ENCODE peak calls at places on chromosomes 7 and 10, in seven cellular contexts. One of them, this sample, is unnamed.

GRCh38 chr10:79944428-79945395 is 4.2 kb downstream of the SFTPD start:
- DNase-seq in IMR-90: no peak
- DNase-seq in neuronal stem cell: no peak
- DNase-seq in CD4-positive, alpha-beta memory T cell: no peak
- DNase-seq in CD8-positive, alpha-beta T cell: no peak
- DNase-seq in cardiac muscle cell: no peak
- DNase-seq in esophagus squamous epithelium: no peak
- DNase-seq in this sample: peak; percentile 34

GRCh38 chr10:52226448-52226847 is 87.6 kb upstream of the DKK1 start:
- DNase-seq in IMR-90: peak; percentile 79
- DNase-seq in neuronal stem cell: no peak
- DNase-seq in CD4-positive, alpha-beta memory T cell: no peak
- DNase-seq in CD8-positive, alpha-beta T cell: no peak
- DNase-seq in cardiac muscle cell: peak; percentile 35
- DNase-seq in esophagus squamous epithelium: no peak
- DNase-seq in this sample: no peak

GRCh38 chr7:118793552-118793951 is 569.0 kb downstream of the ANKRD7 start:
- DNase-seq in IMR-90: no peak
- DNase-seq in neuronal stem cell: no peak
- DNase-seq in CD4-positive, alpha-beta memory T cell: no peak
- DNase-seq in CD8-positive, alpha-beta T cell: no peak
- DNase-seq in cardiac muscle cell: no peak
- DNase-seq in esophagus squamous epithelium: no peak
- DNase-seq in this sample: no peak

GRCh38 chr7:39605087-39605486 is 18.3 kb upstream of the RALA start:
- DNase-seq in IMR-90: peak; percentile 62
- DNase-seq in neuronal stem cell: no peak
- DNase-seq in CD4-positive, alpha-beta memory T cell: no peak
- DNase-seq in CD8-positive, alpha-beta T cell: no peak
- DNase-seq in cardiac muscle cell: no peak
- DNase-seq in esophagus squamous epithelium: no peak
- DNase-seq in this sample: no peak

GRCh38 chr10:3014968-3015367 is 52.4 kb upstream of the PFKP start:
- DNase-seq in IMR-90: peak; percentile 22
- DNase-seq in neuronal stem cell: no peak
- DNase-seq in CD4-positive, alpha-beta memory T cell: no peak
- DNase-seq in CD8-positive, alpha-beta T cell: no peak
- DNase-seq in cardiac muscle cell: no peak
- DNase-seq in esophagus squamous epithelium: no peak
- DNase-seq in this sample: no peak

GRCh38 chr7:18978108-18978495 is 139.3 kb downstream of the TWIST1 start:
- DNase-seq in IMR-90: peak; percentile 95
- DNase-seq in neuronal stem cell: no peak
- DNase-seq in CD4-positive, alpha-beta memory T cell: no peak
- DNase-seq in CD8-positive, alpha-beta T cell: no peak
- DNase-seq in cardiac muscle cell: peak; percentile 92
- DNase-seq in esophagus squamous epithelium: no peak
- DNase-seq in this sample: no peak

GRCh38 chr10:14261341-14261740 is 69.4 kb downstream of the FRMD4A start:
- DNase-seq in IMR-90: no peak
- DNase-seq in neuronal stem cell: no peak
- DNase-seq in CD4-positive, alpha-beta memory T cell: no peak
- DNase-seq in CD8-positive, alpha-beta T cell: no peak
- DNase-seq in cardiac muscle cell: no peak
- DNase-seq in esophagus squamous epithelium: no peak
- DNase-seq in this sample: no peak

GRCh38 chr7:30771859-30772429 is 727 bp downstream of the MINDY4 start:
- DNase-seq in IMR-90: no peak
- DNase-seq in neuronal stem cell: no peak
- DNase-seq in CD4-positive, alpha-beta memory T cell: no peak
- DNase-seq in CD8-positive, alpha-beta T cell: no peak
- DNase-seq in cardiac muscle cell: no peak
- DNase-seq in esophagus squamous epithelium: no peak
- DNase-seq in this sample: peak; percentile 66

GRCh38 chr10:83083866-83084265 is 1055.4 kb upstream of the GHITM start:
- DNase-seq in IMR-90: no peak
- DNase-seq in neuronal stem cell: no peak
- DNase-seq in CD4-positive, alpha-beta memory T cell: no peak
- DNase-seq in CD8-positive, alpha-beta T cell: no peak
- DNase-seq in cardiac muscle cell: no peak
- DNase-seq in esophagus squamous epithelium: no peak
- DNase-seq in this sample: no peak

GRCh38 chr7:41870017-41870416 is 167.1 kb upstream of the INHBA start:
- DNase-seq in IMR-90: no peak
- DNase-seq in neuronal stem cell: no peak
- DNase-seq in CD4-positive, alpha-beta memory T cell: no peak
- DNase-seq in CD8-positive, alpha-beta T cell: no peak
- DNase-seq in cardiac muscle cell: peak; percentile 61
- DNase-seq in esophagus squamous epithelium: no peak
- DNase-seq in this sample: no peak

GRCh38 chr10:74177140-74177677 is 26.2 kb downstream of the ADK start:
- DNase-seq in IMR-90: peak; percentile 17
- DNase-seq in neuronal stem cell: no peak
- DNase-seq in CD4-positive, alpha-beta memory T cell: no peak
- DNase-seq in CD8-positive, alpha-beta T cell: no peak
- DNase-seq in cardiac muscle cell: peak; percentile 18
- DNase-seq in esophagus squamous epithelium: no peak
- DNase-seq in this sample: no peak

GRCh38 chr7:116290740-116291139 is 80.4 kb downstream of the TES start:
- DNase-seq in IMR-90: no peak
- DNase-seq in neuronal stem cell: no peak
- DNase-seq in CD4-positive, alpha-beta memory T cell: no peak
- DNase-seq in CD8-positive, alpha-beta T cell: no peak
- DNase-seq in cardiac muscle cell: no peak
- DNase-seq in esophagus squamous epithelium: no peak
- DNase-seq in this sample: no peak

GRCh38 chr7:43674559-43675436 is 54.5 kb downstream of the COA1 start:
- DNase-seq in IMR-90: peak; percentile 89
- DNase-seq in neuronal stem cell: no peak
- DNase-seq in CD4-positive, alpha-beta memory T cell: no peak
- DNase-seq in CD8-positive, alpha-beta T cell: no peak
- DNase-seq in cardiac muscle cell: peak; percentile 66
- DNase-seq in esophagus squamous epithelium: no peak
- DNase-seq in this sample: no peak

GRCh38 chr10:111522141-111522540 is 445.3 kb downstream of the ADRA2A start:
- DNase-seq in IMR-90: no peak
- DNase-seq in neuronal stem cell: no peak
- DNase-seq in CD4-positive, alpha-beta memory T cell: no peak
- DNase-seq in CD8-positive, alpha-beta T cell: no peak
- DNase-seq in cardiac muscle cell: no peak
- DNase-seq in esophagus squamous epithelium: no peak
- DNase-seq in this sample: no peak

GRCh38 chr7:130273081-130273699 is 6.5 kb downstream of the CPA2 start:
- DNase-seq in IMR-90: peak; percentile 48
- DNase-seq in neuronal stem cell: peak; percentile 95
- DNase-seq in CD4-positive, alpha-beta memory T cell: peak; percentile 1
- DNase-seq in CD8-positive, alpha-beta T cell: no peak
- DNase-seq in cardiac muscle cell: peak; percentile 73
- DNase-seq in esophagus squamous epithelium: no peak
- DNase-seq in this sample: no peak

GRCh38 chr10:30422981-30423654 is 10.9 kb upstream of the MAP3K8 start:
- DNase-seq in IMR-90: peak; percentile 86
- DNase-seq in neuronal stem cell: peak; percentile 27
- DNase-seq in CD4-positive, alpha-beta memory T cell: no peak
- DNase-seq in CD8-positive, alpha-beta T cell: no peak
- DNase-seq in cardiac muscle cell: peak; percentile 82
- DNase-seq in esophagus squamous epithelium: no peak
- DNase-seq in this sample: no peak

GRCh38 chr7:5177060-5177459 is 13.0 kb upstream of the WIPI2 start:
- DNase-seq in IMR-90: peak; percentile 87
- DNase-seq in neuronal stem cell: no peak
- DNase-seq in CD4-positive, alpha-beta memory T cell: no peak
- DNase-seq in CD8-positive, alpha-beta T cell: no peak
- DNase-seq in cardiac muscle cell: peak; percentile 92
- DNase-seq in esophagus squamous epithelium: no peak
- DNase-seq in this sample: peak; percentile 14

GRCh38 chr10:47173929-47174442 is 126.0 kb upstream of the GDF10 start:
- DNase-seq in IMR-90: no peak
- DNase-seq in neuronal stem cell: no peak
- DNase-seq in CD4-positive, alpha-beta memory T cell: no peak
- DNase-seq in CD8-positive, alpha-beta T cell: no peak
- DNase-seq in cardiac muscle cell: no peak
- DNase-seq in esophagus squamous epithelium: no peak
- DNase-seq in this sample: no peak

GRCh38 chr10:48745662-48746245 is 61.1 kb downstream of the WDFY4 start:
- DNase-seq in IMR-90: no peak
- DNase-seq in neuronal stem cell: no peak
- DNase-seq in CD4-positive, alpha-beta memory T cell: no peak
- DNase-seq in CD8-positive, alpha-beta T cell: no peak
- DNase-seq in cardiac muscle cell: no peak
- DNase-seq in esophagus squamous epithelium: no peak
- DNase-seq in this sample: no peak

DNA sequence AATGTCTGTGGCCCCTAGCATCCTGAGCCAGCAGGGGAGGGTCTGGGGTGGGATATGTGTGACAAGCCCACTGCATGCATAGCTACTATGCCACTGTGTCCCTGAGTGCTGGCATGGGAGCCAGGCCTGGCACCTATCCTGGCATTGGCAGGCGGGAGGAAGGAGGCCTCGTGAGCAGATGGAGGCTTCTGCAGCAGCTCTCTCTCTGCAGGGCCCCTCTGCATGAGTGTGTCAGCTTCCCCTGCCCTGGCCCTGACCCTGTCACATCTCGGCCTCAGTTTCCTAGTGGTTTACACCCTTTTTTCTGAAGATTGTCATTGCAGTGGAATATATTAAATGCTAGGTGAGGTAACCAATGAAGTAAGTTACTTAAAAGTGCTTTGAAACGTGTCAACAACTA is 13.1 kb upstream of the IMPDH1 start:
- DNase-seq in IMR-90: no peak
- DNase-seq in neuronal stem cell: no peak
- DNase-seq in CD4-positive, alpha-beta memory T cell: no peak
- DNase-seq in CD8-positive, alpha-beta T cell: no peak
- DNase-seq in cardiac muscle cell: no peak
- DNase-seq in esophagus squamous epithelium: no peak
- DNase-seq in this sample: no peak
- H3K4me1 ChIP-seq in IMR-90: peaks cover 2% of the 10 kb centered on the region
- H3K4me1 ChIP-seq in neuronal stem cell: no peaks in the 10 kb centered on the region
- H3K4me1 ChIP-seq in CD4-positive, alpha-beta memory T cell: no peaks in the 10 kb centered on the region
- H3K4me1 ChIP-seq in CD8-positive, alpha-beta T cell: no peaks in the 10 kb centered on the region
- H3K4me1 ChIP-seq in cardiac muscle cell: no peaks in the 10 kb centered on the region
- H3K4me1 ChIP-seq in esophagus squamous epithelium: no peaks in the 10 kb centered on the region
- H3K4me1 ChIP-seq in this sample: no peaks in the 10 kb centered on the region

GRCh38 chr7:27180431-27181175 is 4.4 kb downstream of the HOXA11 start:
- DNase-seq in IMR-90: no peak
- DNase-seq in neuronal stem cell: no peak
- DNase-seq in CD4-positive, alpha-beta memory T cell: no peak
- DNase-seq in CD8-positive, alpha-beta T cell: no peak
- DNase-seq in cardiac muscle cell: no peak
- DNase-seq in esophagus squamous epithelium: no peak
- DNase-seq in this sample: no peak

GRCh38 chr7:27182285-27182827 is 2.7 kb downstream of the HOXA11 start:
- DNase-seq in IMR-90: no peak
- DNase-seq in neuronal stem cell: no peak
- DNase-seq in CD4-positive, alpha-beta memory T cell: no peak
- DNase-seq in CD8-positive, alpha-beta T cell: no peak
- DNase-seq in cardiac muscle cell: no peak
- DNase-seq in esophagus squamous epithelium: no peak
- DNase-seq in this sample: no peak

GRCh38 chr7:27179503-27180430 is 5.3 kb downstream of the HOXA11 start:
- DNase-seq in IMR-90: peak; percentile 45
- DNase-seq in neuronal stem cell: no peak
- DNase-seq in CD4-positive, alpha-beta memory T cell: peak; percentile 56
- DNase-seq in CD8-positive, alpha-beta T cell: no peak
- DNase-seq in cardiac muscle cell: peak; percentile 63
- DNase-seq in esophagus squamous epithelium: no peak
- DNase-seq in this sample: peak; percentile 73

GRCh38 chr7:27181795-27182275 is 3.2 kb downstream of the HOXA11 start:
- DNase-seq in IMR-90: no peak
- DNase-seq in neuronal stem cell: no peak
- DNase-seq in CD4-positive, alpha-beta memory T cell: no peak
- DNase-seq in CD8-positive, alpha-beta T cell: no peak
- DNase-seq in cardiac muscle cell: no peak
- DNase-seq in esophagus squamous epithelium: no peak
- DNase-seq in this sample: peak; percentile 50

DNA sequence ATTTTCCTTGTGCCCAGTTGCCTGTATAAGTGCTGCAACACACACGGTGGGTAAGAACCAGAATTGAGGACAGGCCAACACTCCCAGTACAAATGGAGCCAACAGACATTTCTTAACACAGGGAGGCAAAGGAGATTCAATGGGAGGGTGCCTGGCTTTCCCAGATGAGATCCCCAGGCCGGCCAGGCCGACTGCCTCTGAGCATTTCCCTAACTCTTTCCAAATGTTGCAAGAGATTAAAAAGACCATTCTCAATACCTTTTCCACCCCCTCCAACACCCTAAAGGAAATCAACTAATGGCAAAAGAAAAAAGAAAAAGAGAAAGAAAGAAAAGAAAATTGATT is 3.9 kb downstream of the HOXA11 start:
- DNase-seq in IMR-90: no peak
- DNase-seq in neuronal stem cell: no peak
- DNase-seq in CD4-positive, alpha-beta memory T cell: no peak
- DNase-seq in CD8-positive, alpha-beta T cell: no peak
- DNase-seq in cardiac muscle cell: no peak
- DNase-seq in esophagus squamous epithelium: no peak
- DNase-seq in this sample: no peak
- H3K27me3 ChIP-seq in IMR-90: peaks cover 87% of the 10 kb centered on the region
- H3K27me3 ChIP-seq in neuronal stem cell: peaks cover 60% of the 10 kb centered on the region
- H3K27me3 ChIP-seq in CD4-positive, alpha-beta memory T cell: peaks cover 50% of the 10 kb centered on the region
- H3K27me3 ChIP-seq in CD8-positive, alpha-beta T cell: peaks cover 67% of the 10 kb centered on the region
- H3K27me3 ChIP-seq in cardiac muscle cell: peaks cover 100% of the 10 kb centered on the region
- H3K27me3 ChIP-seq in esophagus squamous epithelium: peaks cover 37% of the 10 kb centered on the region
- H3K27me3 ChIP-seq in this sample: peaks cover 27% of the 10 kb centered on the region

DNA sequence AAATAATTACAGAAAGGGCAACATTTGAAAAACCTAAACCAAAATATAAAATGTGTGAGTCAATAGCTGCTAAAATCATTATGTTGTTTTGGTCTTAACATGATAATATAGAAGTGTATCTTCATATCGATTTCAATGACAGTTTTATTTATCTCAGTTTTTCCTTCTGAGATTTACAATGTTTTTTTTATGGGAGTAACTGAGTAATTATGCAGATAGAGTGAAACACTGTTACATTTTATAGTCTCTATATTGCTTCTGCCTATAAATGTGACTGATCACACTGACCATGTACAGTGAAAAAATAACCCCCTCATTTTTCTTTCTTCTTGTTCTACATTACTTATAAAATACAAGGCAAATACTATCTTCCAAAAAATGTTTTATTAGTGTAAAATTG is 81.6 kb downstream of the ETV1 start:
- DNase-seq in IMR-90: no peak
- DNase-seq in neuronal stem cell: no peak
- DNase-seq in CD4-positive, alpha-beta memory T cell: no peak
- DNase-seq in CD8-positive, alpha-beta T cell: no peak
- DNase-seq in cardiac muscle cell: no peak
- DNase-seq in esophagus squamous epithelium: no peak
- DNase-seq in this sample: no peak
- H3K4me1 ChIP-seq in IMR-90: peaks cover 4% of the 10 kb centered on the region
- H3K4me1 ChIP-seq in neuronal stem cell: no peaks in the 10 kb centered on the region
- H3K4me1 ChIP-seq in CD4-positive, alpha-beta memory T cell: peaks cover 48% of the 10 kb centered on the region
- H3K4me1 ChIP-seq in CD8-positive, alpha-beta T cell: peaks cover 41% of the 10 kb centered on the region
- H3K4me1 ChIP-seq in cardiac muscle cell: no peaks in the 10 kb centered on the region
- H3K4me1 ChIP-seq in esophagus squamous epithelium: no peaks in the 10 kb centered on the region
- H3K4me1 ChIP-seq in this sample: no peaks in the 10 kb centered on the region

DNA sequence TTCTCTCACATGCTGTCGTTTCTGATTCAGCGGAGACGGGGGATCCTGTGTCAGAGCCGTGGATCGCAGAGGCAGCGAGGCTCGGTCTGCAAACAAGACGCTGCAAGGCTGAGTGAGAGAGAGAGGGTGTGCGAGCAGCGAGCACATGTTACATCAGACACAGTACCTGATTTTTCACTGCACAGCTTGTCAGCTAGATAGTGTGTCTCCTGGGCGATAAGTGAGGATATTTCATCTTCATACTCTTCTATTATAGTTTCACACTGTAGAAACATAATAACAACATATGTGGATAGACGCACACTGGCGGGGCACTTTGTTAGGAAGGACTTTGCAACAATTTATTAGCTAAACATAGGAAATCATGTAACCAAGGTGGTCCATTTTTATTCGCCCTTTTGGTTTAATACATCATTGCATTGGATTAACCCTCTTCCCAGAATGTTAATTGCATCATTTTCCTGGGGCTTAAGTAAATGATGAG is 39.5 kb downstream of the CNPY1 start:
- DNase-seq in IMR-90: peak; percentile 16
- DNase-seq in neuronal stem cell: no peak
- DNase-seq in CD4-positive, alpha-beta memory T cell: no peak
- DNase-seq in CD8-positive, alpha-beta T cell: no peak
- DNase-seq in cardiac muscle cell: peak; percentile 7
- DNase-seq in esophagus squamous epithelium: no peak
- DNase-seq in this sample: no peak
- H3K27me3 ChIP-seq in IMR-90: peaks cover 42% of the 10 kb centered on the region
- H3K27me3 ChIP-seq in neuronal stem cell: peaks cover 20% of the 10 kb centered on the region
- H3K27me3 ChIP-seq in CD4-positive, alpha-beta memory T cell: peaks cover 55% of the 10 kb centered on the region
- H3K27me3 ChIP-seq in CD8-positive, alpha-beta T cell: peaks cover 48% of the 10 kb centered on the region
- H3K27me3 ChIP-seq in cardiac muscle cell: peaks cover 100% of the 10 kb centered on the region
- H3K27me3 ChIP-seq in esophagus squamous epithelium: peaks cover 10% of the 10 kb centered on the region
- H3K27me3 ChIP-seq in this sample: peaks cover 14% of the 10 kb centered on the region

This sample was measured in ascending aorta.